ENCODE peak calls at places on chromosomes 2 and 18, in five cellular contexts. One of them, this sample, is unnamed.

GRCh38 chr2:222424281-222424728 is at the start of gene SGPP2:
- DNase-seq in iPS-NIHi11: peak
- DNase-seq in T-helper 2 cell: peak
- DNase-seq in stimulated activated CD4-positive, alpha-beta T cell treated with anti-CD3 and anti-CD28 coated beads, Interleukin-15, amount 100 ng/mL, for 1 hour: peak
- DNase-seq in NCI-H1048: no peak
- DNase-seq in this sample: peak

GRCh38 chr2:205212357-205212756 is 469.9 kb upstream of the NRP2 start:
- DNase-seq in iPS-NIHi11: no peak
- DNase-seq in T-helper 2 cell: no peak
- DNase-seq in stimulated activated CD4-positive, alpha-beta T cell treated with anti-CD3 and anti-CD28 coated beads, Interleukin-15, amount 100 ng/mL, for 1 hour: no peak
- DNase-seq in NCI-H1048: no peak
- DNase-seq in this sample: no peak

GRCh38 chr2:132715986-132716385 is 46.0 kb upstream of the LYPD1 start:
- DNase-seq in iPS-NIHi11: no peak
- DNase-seq in T-helper 2 cell: no peak
- DNase-seq in stimulated activated CD4-positive, alpha-beta T cell treated with anti-CD3 and anti-CD28 coated beads, Interleukin-15, amount 100 ng/mL, for 1 hour: no peak
- DNase-seq in NCI-H1048: no peak
- DNase-seq in this sample: no peak

GRCh38 chr18:50393802-50394201 is 19.0 kb downstream of the SKA1 start:
- DNase-seq in iPS-NIHi11: no peak
- DNase-seq in T-helper 2 cell: no peak
- DNase-seq in stimulated activated CD4-positive, alpha-beta T cell treated with anti-CD3 and anti-CD28 coated beads, Interleukin-15, amount 100 ng/mL, for 1 hour: no peak
- DNase-seq in NCI-H1048: no peak
- DNase-seq in this sample: no peak

GRCh38 chr2:236177604-236177966 is 9.4 kb upstream of the GBX2 start:
- DNase-seq in iPS-NIHi11: peak
- DNase-seq in T-helper 2 cell: peak
- DNase-seq in stimulated activated CD4-positive, alpha-beta T cell treated with anti-CD3 and anti-CD28 coated beads, Interleukin-15, amount 100 ng/mL, for 1 hour: no peak
- DNase-seq in NCI-H1048: peak
- DNase-seq in this sample: peak

GRCh38 chr2:444937-445884 is 157.3 kb upstream of the ALKAL2 start:
- DNase-seq in iPS-NIHi11: no peak
- DNase-seq in T-helper 2 cell: no peak
- DNase-seq in stimulated activated CD4-positive, alpha-beta T cell treated with anti-CD3 and anti-CD28 coated beads, Interleukin-15, amount 100 ng/mL, for 1 hour: no peak
- DNase-seq in NCI-H1048: no peak
- DNase-seq in this sample: no peak

GRCh38 chr2:224909885-224910517 is 132.3 kb downstream of the DOCK10 start:
- DNase-seq in iPS-NIHi11: peak
- DNase-seq in T-helper 2 cell: peak
- DNase-seq in stimulated activated CD4-positive, alpha-beta T cell treated with anti-CD3 and anti-CD28 coated beads, Interleukin-15, amount 100 ng/mL, for 1 hour: no peak
- DNase-seq in NCI-H1048: no peak
- DNase-seq in this sample: no peak

GRCh38 chr2:238513346-238513745 is 86.6 kb downstream of the ASB1 start:
- DNase-seq in iPS-NIHi11: peak
- DNase-seq in T-helper 2 cell: peak
- DNase-seq in stimulated activated CD4-positive, alpha-beta T cell treated with anti-CD3 and anti-CD28 coated beads, Interleukin-15, amount 100 ng/mL, for 1 hour: no peak
- DNase-seq in NCI-H1048: no peak
- DNase-seq in this sample: no peak

GRCh38 chr2:80703532-80703931 is 399.0 kb upstream of the LRRTM1 start:
- DNase-seq in iPS-NIHi11: no peak
- DNase-seq in T-helper 2 cell: no peak
- DNase-seq in stimulated activated CD4-positive, alpha-beta T cell treated with anti-CD3 and anti-CD28 coated beads, Interleukin-15, amount 100 ng/mL, for 1 hour: no peak
- DNase-seq in NCI-H1048: no peak
- DNase-seq in this sample: no peak

GRCh38 chr18:50151876-50152275 is 43.1 kb downstream of the MYO5B start:
- DNase-seq in iPS-NIHi11: no peak
- DNase-seq in T-helper 2 cell: no peak
- DNase-seq in stimulated activated CD4-positive, alpha-beta T cell treated with anti-CD3 and anti-CD28 coated beads, Interleukin-15, amount 100 ng/mL, for 1 hour: no peak
- DNase-seq in NCI-H1048: no peak
- DNase-seq in this sample: no peak

GRCh38 chr2:974054-974453 is 23.4 kb downstream of the SNTG2 start:
- DNase-seq in iPS-NIHi11: no peak
- DNase-seq in T-helper 2 cell: peak
- DNase-seq in stimulated activated CD4-positive, alpha-beta T cell treated with anti-CD3 and anti-CD28 coated beads, Interleukin-15, amount 100 ng/mL, for 1 hour: no peak
- DNase-seq in NCI-H1048: no peak
- DNase-seq in this sample: no peak

GRCh38 chr2:48248251-48248933 is 281.6 kb upstream of the STON1 start:
- DNase-seq in iPS-NIHi11: peak
- DNase-seq in T-helper 2 cell: peak
- DNase-seq in stimulated activated CD4-positive, alpha-beta T cell treated with anti-CD3 and anti-CD28 coated beads, Interleukin-15, amount 100 ng/mL, for 1 hour: no peak
- DNase-seq in NCI-H1048: no peak
- DNase-seq in this sample: peak

GRCh38 chr2:234694244-234695013 is 197.5 kb upstream of the ARL4C start:
- DNase-seq in iPS-NIHi11: no peak
- DNase-seq in T-helper 2 cell: no peak
- DNase-seq in stimulated activated CD4-positive, alpha-beta T cell treated with anti-CD3 and anti-CD28 coated beads, Interleukin-15, amount 100 ng/mL, for 1 hour: no peak
- DNase-seq in NCI-H1048: no peak
- DNase-seq in this sample: peak

GRCh38 chr18:77118256-77119090 is 14.1 kb downstream of the MBP start:
- DNase-seq in iPS-NIHi11: no peak
- DNase-seq in T-helper 2 cell: no peak
- DNase-seq in stimulated activated CD4-positive, alpha-beta T cell treated with anti-CD3 and anti-CD28 coated beads, Interleukin-15, amount 100 ng/mL, for 1 hour: no peak
- DNase-seq in NCI-H1048: no peak
- DNase-seq in this sample: no peak

This sample was measured in PC-9.